ENCODE peak calls at places on chromosome 20, in nine cellular contexts. F, E, H, Y, M, B, U, Q and A are unnamed samples.

GRCh38 chr20:33569290-33570094 is 79.6 kb downstream of the CBFA2T2 start:
- DNase-seq in F (no peak), E (no peak), H (no peak), Y (no peak), M (no peak), B (no peak), U (no peak), Q (no peak), A (no peak)

GRCh38 chr20:24257171-24257570 is 212.3 kb upstream of the SYNDIG1 start:
- DNase-seq in F (no peak), E (no peak), H (no peak), Y (no peak), M (no peak), B (no peak), U (no peak), Q (no peak), A (no peak)

GRCh38 chr20:58381627-58382026 is 7.4 kb upstream of the VAPB start:
- DNase-seq in F (no peak), E (no peak), H (no peak), Y (no peak), M (no peak), B (no peak), U (no peak), Q (no peak), A (no peak)

GRCh38 chr20:13898012-13898612 is 92.3 kb downstream of the SEL1L2 start:
- DNase-seq in F (no peak), E (no peak), H (no peak), Y (no peak), M (no peak), B (no peak), U (peak; percentile 2), Q (no peak), A (no peak)

GRCh38 chr20:2303693-2304092 is 7.9 kb downstream of the TGM3 start:
- DNase-seq in F (no peak), E (no peak), H (no peak), Y (no peak), M (no peak), B (no peak), U (no peak), Q (no peak), A (no peak)

GRCh38 chr20:60695223-60695622 is 556.8 kb upstream of the CDH4 start:
- DNase-seq in F (no peak), E (no peak), H (no peak), Y (no peak), M (no peak), B (no peak), U (no peak), Q (no peak), A (no peak)

GRCh38 chr20:48674461-48674860 is 153.3 kb downstream of the PREX1 start:
- DNase-seq in F (no peak), E (no peak), H (peak; percentile 24), Y (no peak), M (no peak), B (no peak), U (no peak), Q (no peak), A (no peak)

GRCh38 chr20:24993337-24994185 is 1.0 kb upstream of the APMAP start:
- DNase-seq in F (no peak), E (no peak), H (no peak), Y (no peak), M (no peak), B (no peak), U (no peak), Q (peak; percentile 17), A (peak; percentile 62)

GRCh38 chr20:63686094-63686491 is 10.4 kb upstream of the TNFRSF6B start:
- DNase-seq in F (no peak), E (no peak), H (peak; percentile 78), Y (no peak), M (no peak), B (no peak), U (no peak), Q (no peak), A (no peak)
- H3K4me3 ChIP-seq in F (no peak overlapping the region), E (no peak overlapping the region), H (no peak overlapping the region), Y (no peak overlapping the region), M (peak overlapping the region; percentile 39), B (no peak overlapping the region), U (no peak overlapping the region), Q (no peak overlapping the region), A (peak overlapping the region; percentile 4)

DNA sequence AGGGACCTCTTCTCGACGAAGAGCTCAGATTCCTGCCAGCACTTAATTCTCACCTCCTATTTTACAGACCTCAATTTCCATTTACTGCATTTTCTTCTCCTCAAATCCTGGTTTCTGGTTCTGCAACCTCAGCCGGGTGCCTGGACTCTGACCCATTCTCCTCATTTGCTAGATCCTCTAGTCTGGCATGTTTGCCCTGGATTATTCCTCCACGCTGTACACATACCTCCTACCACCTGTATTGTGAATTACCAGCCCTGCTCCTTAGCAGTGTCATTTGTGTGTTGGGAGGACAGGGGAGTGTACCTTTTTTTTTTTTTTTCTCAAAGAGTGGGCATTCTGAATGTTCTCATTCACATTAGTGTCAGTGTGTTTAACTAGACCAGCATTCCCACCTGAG is 204.4 kb downstream of the ZMYND8 start:
- DNase-seq in F (no peak), E (no peak), H (no peak), Y (no peak), M (no peak), B (no peak), U (no peak), Q (peak; percentile 12), A (no peak)
- TF ChIP-seq POLR2A in F (no peak), E (no peak), H (no peak), Y (no peak), M (no peak), B (no peak), U (no peak), Q (no peak), A (no peak)

GRCh38 chr20:46512943-46513844 is at the start of gene ZNF334:
- DNase-seq in F (peak; percentile 31), E (peak; percentile 62), H (peak; percentile 77), Y (no peak), M (peak; percentile 20), B (peak; percentile 28), U (no peak), Q (peak; percentile 76), A (no peak)
- TF ChIP-seq POLR2AphosphoS5 in F (no peak), E (no peak), H (peak; percentile 68), Y (peak; percentile 48), M (peak; percentile 15), B (no peak), U (no peak), Q (peak; percentile 22), A (no peak)

GRCh38 chr20:31565699-31566331 is 39.3 kb upstream of the ID1 start:
- DNase-seq in F (no peak), E (no peak), H (no peak), Y (no peak), M (no peak), B (peak; percentile 27), U (no peak), Q (no peak), A (no peak)
- H3K4me3 ChIP-seq in F (no peak overlapping the region), E (no peak overlapping the region), H (no peak overlapping the region), Y (no peak overlapping the region), M (no peak overlapping the region), B (no peak overlapping the region), U (no peak overlapping the region), Q (no peak overlapping the region), A (no peak overlapping the region)

DNA sequence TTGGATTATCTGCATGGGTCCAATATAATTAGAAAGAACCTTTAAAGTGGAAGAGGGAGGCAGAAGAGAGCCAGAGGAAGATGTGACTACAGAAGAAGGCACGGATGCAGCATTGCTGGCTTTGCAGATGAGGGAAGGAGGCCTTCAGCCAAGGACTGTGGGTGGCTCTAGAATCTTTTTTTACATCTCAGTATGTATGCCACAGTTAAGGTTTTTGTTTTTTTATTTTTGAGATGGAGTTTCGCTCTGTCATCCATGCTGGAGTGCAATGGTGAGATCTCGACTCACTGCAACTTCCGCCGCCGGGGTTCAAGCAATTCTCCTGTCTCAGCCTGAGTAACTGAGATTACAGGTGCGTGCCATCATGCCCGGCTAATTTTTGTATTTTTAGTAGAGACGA is 49.3 kb downstream of the MCM8 start:
- DNase-seq in F (no peak), E (no peak), H (no peak), Y (no peak), M (no peak), B (no peak), U (no peak), Q (no peak), A (no peak)
- TF ChIP-seq POLR2A in F (no peak), E (no peak), H (no peak), Y (no peak), M (no peak), B (no peak), U (no peak), Q (no peak), A (no peak)

GRCh38 chr20:51427625-51428291 is 114.8 kb downstream of the NFATC2 start:
- DNase-seq in F (no peak), E (no peak), H (no peak), Y (no peak), M (no peak), B (no peak), U (no peak), Q (no peak), A (no peak)
- TF ChIP-seq POLR2AphosphoS5 in F (no peak), E (no peak), H (no peak), Y (no peak), M (no peak), B (no peak), U (no peak), Q (no peak), A (no peak)

GRCh38 chr20:51752343-51752951 is 15.7 kb downstream of the ATP9A start:
- DNase-seq in F (no peak), E (no peak), H (no peak), Y (no peak), M (no peak), B (no peak), U (no peak), Q (no peak), A (no peak)
- H3K4me3 ChIP-seq in F (no peak overlapping the region), E (no peak overlapping the region), H (no peak overlapping the region), Y (peak overlapping the region; percentile 15), M (no peak overlapping the region), B (no peak overlapping the region), U (peak overlapping the region; percentile 23), Q (no peak overlapping the region), A (no peak overlapping the region)

GRCh38 chr20:20856956-20857355 is 144.5 kb upstream of the RALGAPA2 start:
- DNase-seq in F (no peak), E (no peak), H (no peak), Y (no peak), M (no peak), B (no peak), U (no peak), Q (no peak), A (no peak)

GRCh38 chr20:20859510-20859909 is 147.1 kb upstream of the RALGAPA2 start:
- DNase-seq in F (no peak), E (no peak), H (no peak), Y (no peak), M (no peak), B (no peak), U (no peak), Q (no peak), A (no peak)

GRCh38 chr20:20856306-20856705 is 143.9 kb upstream of the RALGAPA2 start:
- DNase-seq in F (no peak), E (no peak), H (no peak), Y (no peak), M (no peak), B (no peak), U (no peak), Q (no peak), A (no peak)

GRCh38 chr20:20864346-20865096 is 152.1 kb upstream of the RALGAPA2 start:
- DNase-seq in F (no peak), E (no peak), H (no peak), Y (no peak), M (no peak), B (no peak), U (no peak), Q (no peak), A (no peak)

GRCh38 chr20:20860078-20860806 is 147.8 kb upstream of the RALGAPA2 start:
- DNase-seq in F (peak; percentile 72), E (peak; percentile 92), H (peak; percentile 95), Y (peak; percentile 91), M (peak; percentile 61), B (peak; percentile 86), U (peak; percentile 69), Q (peak; percentile 88), A (peak; percentile 88)
- TF ChIP-seq POLR2A in F (no peak), E (no peak), H (no peak), Y (no peak), M (no peak), B (no peak), U (no peak), Q (no peak), A (no peak)